ENCODE peak calls at places on chromosomes 12 and 14, in six cellular contexts. L, U, P, N, A and X are unnamed samples.

GRCh38 chr12:42605685-42606084 is 16.1 kb upstream of the PRICKLE1 start:
- DNase-seq in P (no peak), A (no peak), L (no peak), N (no peak), U (no peak), X (no peak)

GRCh38 chr12:54588892-54589291 is 433 bp upstream of the PPP1R1A start:
- DNase-seq in L (no peak), U (no peak), P (no peak), N (no peak), A (no peak), X (no peak)

GRCh38 chr12:121330692-121331091 is 21.5 kb downstream of the ANAPC5 start:
- DNase-seq in U (no peak), A (no peak), L (no peak), P (no peak), N (no peak), X (no peak)

GRCh38 chr14:76729953-76730505 is 31.2 kb upstream of the VASH1 start:
- DNase-seq in P (no peak), N (no peak), U (no peak), L (no peak), A (no peak), X (no peak)

GRCh38 chr12:46240436-46240835 is 28.4 kb downstream of the SLC38A1 start:
- DNase-seq in U (no peak), L (no peak), N (no peak), A (no peak), P (no peak), X (no peak)

GRCh38 chr12:71691504-71692129 is 5.7 kb downstream of the TMEM19 start:
- DNase-seq in P (peak; percentile 37), U (no peak), L (peak; percentile 65), A (no peak), N (no peak), X (no peak)

GRCh38 chr12:2163172-2163927 is 110.6 kb downstream of the CACNA1C start:
- DNase-seq in A (peak; percentile 95), L (peak; percentile 70), N (no peak), U (no peak), P (peak; percentile 92), X (peak; percentile 37)

GRCh38 chr12:89239534-89239933 is 112.8 kb downstream of the DUSP6 start:
- DNase-seq in P (no peak), L (no peak), N (no peak), U (no peak), A (no peak), X (no peak)

GRCh38 chr12:48977290-48978281 is 536 bp upstream of the WNT1 start:
- DNase-seq in L (peak; percentile 67), P (peak; percentile 71), A (peak; percentile 77), N (peak; percentile 91), U (peak; percentile 89), X (peak; percentile 47)

GRCh38 chr12:104056419-104056972 is 6.5 kb upstream of the GLT8D2 start:
- DNase-seq in P (no peak), A (no peak), N (no peak), U (no peak), L (no peak), X (no peak)

GRCh38 chr12:132398386-132398991 is 69.1 kb upstream of the GALNT9 start:
- DNase-seq in L (no peak), N (no peak), U (no peak), A (peak; percentile 42), P (no peak), X (peak; percentile 77)

GRCh38 chr12:52119398-52120254 is 40.1 kb downstream of the SMIM41 start:
- DNase-seq in P (peak; percentile 47), A (no peak), U (peak; percentile 82), N (peak; percentile 59), L (peak; percentile 77), X (peak; percentile 75)
- TF ChIP-seq EP300 in P (no peak), A (no peak), U (no peak), N (no peak), L (no peak), X (no peak)

GRCh38 chr12:113332688-113333087 is 2.2 kb downstream of the SLC8B1 start:
- DNase-seq in L (no peak), P (no peak), U (no peak), N (no peak), A (no peak), X (no peak)

GRCh38 chr12:113333877-113334785 is 778 bp downstream of the SLC8B1 start:
- DNase-seq in P (peak; percentile 26), A (no peak), U (no peak), L (peak; percentile 40), N (no peak), X (peak; percentile 71)

GRCh38 chr12:113330505-113330904 is 4.4 kb downstream of the SLC8B1 start:
- DNase-seq in A (no peak), P (no peak), N (no peak), L (no peak), U (no peak), X (no peak)

GRCh38 chr12:113334786-113335539 is at the start of gene SLC8B1:
- DNase-seq in A (peak; percentile 94), U (peak; percentile 97), P (peak; percentile 92), L (peak; percentile 94), N (peak; percentile 99), X (peak; percentile 99)

GRCh38 chr12:113333111-113333750 is 1.7 kb downstream of the SLC8B1 start:
- DNase-seq in U (no peak), N (no peak), A (no peak), L (no peak), P (no peak), X (no peak)
- H3K27ac ChIP-seq in U (peak overlapping the region; percentile 80), N (no peak overlapping the region), A (no peak overlapping the region), L (peak overlapping the region; percentile 81), P (peak overlapping the region; percentile 92), X (peak overlapping the region; percentile 92)

GRCh38 chr12:105769486-105769885 is 369.3 kb downstream of the NUAK1 start:
- DNase-seq in A (no peak), U (no peak), P (no peak), N (no peak), L (no peak), X (no peak)

GRCh38 chr12:105766029-105766428 is 372.7 kb downstream of the NUAK1 start:
- DNase-seq in P (no peak), L (no peak), N (no peak), A (no peak), U (no peak), X (no peak)

GRCh38 chr12:105761075-105761474 is 377.7 kb downstream of the NUAK1 start:
- DNase-seq in P (no peak), N (no peak), L (no peak), A (no peak), U (no peak), X (no peak)

GRCh38 chr12:105764216-105764835 is 374.4 kb downstream of the NUAK1 start:
- DNase-seq in L (no peak), P (no peak), N (no peak), U (no peak), A (no peak), X (no peak)

DNA sequence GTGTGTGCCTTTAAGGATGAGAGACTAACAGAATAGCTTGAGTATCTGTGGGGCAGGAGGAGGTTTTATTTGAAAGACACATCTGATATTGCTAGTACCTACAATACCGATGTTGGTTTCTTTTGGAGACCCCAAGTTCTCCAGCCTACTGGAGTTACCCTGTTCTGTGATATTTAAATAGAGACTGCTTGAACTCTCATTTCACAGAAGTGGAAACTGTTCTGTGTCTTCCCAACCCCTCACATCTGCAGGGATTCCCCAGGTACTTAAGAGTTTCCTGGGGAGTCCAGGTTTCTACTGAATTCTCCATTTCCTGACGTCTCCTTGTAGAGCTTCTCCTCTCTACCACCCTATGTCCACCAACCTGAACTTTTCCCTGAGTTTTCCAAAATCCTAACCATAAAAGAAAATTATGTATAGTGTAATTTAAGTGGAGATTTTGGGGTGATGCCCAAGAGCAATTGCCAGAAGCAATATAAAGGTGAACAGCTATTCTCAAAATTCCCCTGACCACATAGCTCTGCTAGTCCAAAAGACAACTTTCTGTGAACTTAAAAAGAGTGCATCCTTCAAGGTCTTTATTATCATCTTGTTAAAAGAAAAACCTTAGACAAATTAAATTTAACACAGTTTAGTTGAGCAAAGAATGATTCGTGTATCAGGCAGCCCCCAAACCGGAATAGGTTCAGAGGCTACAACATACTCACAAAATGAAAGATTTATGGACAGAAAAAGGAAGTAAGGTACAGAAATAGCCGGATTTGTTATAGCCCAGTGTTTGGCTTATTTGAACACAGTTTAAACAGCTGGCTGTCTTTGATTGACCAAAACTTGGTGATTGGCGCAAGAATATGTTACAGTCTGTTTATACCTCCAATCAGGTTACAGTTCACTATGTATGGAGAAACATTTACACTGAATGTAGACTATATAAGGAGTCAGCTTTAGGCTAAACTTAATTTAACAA is 373.4 kb downstream of the NUAK1 start:
- DNase-seq in A (no peak), N (no peak), L (no peak), P (no peak), U (no peak), X (no peak)
- TF ChIP-seq POLR2AphosphoS5 in A (no peak), N (no peak), L (no peak), P (no peak), U (no peak), X (no peak)

GRCh38 chr12:102543494-102543893 is 63.1 kb upstream of the IGF1 start:
- DNase-seq in A (no peak), L (no peak), U (no peak), N (no peak), P (no peak), X (no peak)

GRCh38 chr12:102539651-102540553 is 59.5 kb upstream of the IGF1 start:
- DNase-seq in U (no peak), N (no peak), L (no peak), A (no peak), P (no peak), X (no peak)

GRCh38 chr12:102543931-102544485 is 63.6 kb upstream of the IGF1 start:
- DNase-seq in U (no peak), N (no peak), L (no peak), P (no peak), A (no peak), X (no peak)

GRCh38 chr12:102540856-102541385 is 60.6 kb upstream of the IGF1 start:
- DNase-seq in L (no peak), A (no peak), U (no peak), N (no peak), P (no peak), X (no peak)

DNA sequence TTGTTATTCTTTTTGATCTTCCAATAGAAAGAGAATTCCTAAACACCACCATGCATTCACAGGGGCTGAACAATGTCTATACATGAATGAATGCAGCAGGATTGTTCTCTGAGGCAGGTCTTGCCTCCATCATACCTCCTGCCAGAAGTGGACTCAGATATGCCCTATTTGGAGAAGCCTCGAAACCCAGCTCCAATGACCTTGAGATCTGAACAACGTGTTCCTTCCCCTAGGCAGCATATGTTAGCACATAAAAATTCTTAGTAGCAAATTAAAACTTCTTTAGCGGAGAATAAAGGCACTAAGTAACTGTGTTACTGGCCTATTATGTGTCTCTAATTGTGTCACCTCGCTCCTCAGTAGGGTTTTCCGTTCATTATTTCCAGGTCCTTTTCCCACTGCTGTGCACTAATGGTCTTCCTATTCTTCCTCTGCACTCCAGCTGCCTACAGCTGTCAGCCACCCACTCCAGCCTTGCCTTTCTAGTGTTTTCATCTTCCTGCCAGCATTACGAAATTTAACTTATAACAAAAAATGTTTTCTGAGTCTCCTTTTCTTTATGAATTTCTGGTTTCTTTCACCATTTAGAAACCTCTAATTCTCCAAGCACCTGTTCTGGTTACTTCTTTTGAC is 62.6 kb upstream of the IGF1 start:
- DNase-seq in A (no peak), L (no peak), P (no peak), U (no peak), N (no peak), X (no peak)
- TF ChIP-seq EP300 in A (no peak), L (no peak), P (no peak), U (no peak), N (no peak), X (no peak)

GRCh38 chr14:22601456-22601855 is 3.4 kb downstream of the ABHD4 start:
- DNase-seq in A (no peak), L (no peak), N (no peak), P (no peak), U (no peak), X (no peak)
- H3K27ac ChIP-seq in A (no peak overlapping the region), L (no peak overlapping the region), N (no peak overlapping the region), P (no peak overlapping the region), U (no peak overlapping the region), X (no peak overlapping the region)

GRCh38 chr12:119178544-119179334 is at the start of gene HSPB8:
- DNase-seq in L (peak; percentile 81), N (peak; percentile 83), P (peak; percentile 73), A (peak; percentile 98), U (peak; percentile 31), X (peak; percentile 92)
- TF ChIP-seq POLR2AphosphoS5 in L (peak; percentile 90), N (no peak), P (peak; percentile 93), A (peak; percentile 99), U (no peak), X (peak; percentile 88)